ENCODE peak calls at places on chromosomes 11 and 22, in eight cellular contexts. One of them, this sample, is unnamed.

GRCh38 chr11:15672822-15673221 is 558.1 kb downstream of the INSC start:
- DNase-seq in AG08396: no peak
- DNase-seq in fibroblast of the conjunctiva: no peak
- DNase-seq in stimulated activated CD4-positive, alpha-beta T cell treated with anti-CD3 and anti-CD28 coated beads, Interleukin-1b, Interleukin-23, amount 100 ng/mL, for 48 hours: no peak
- DNase-seq in A549: no peak
- DNase-seq in adipocyte: no peak
- DNase-seq in colonic mucosa: no peak
- DNase-seq in NCI-H774: no peak
- DNase-seq in this sample: no peak

GRCh38 chr22:46676881-46677280 is 56.7 kb downstream of the GRAMD4 start:
- DNase-seq in AG08396: no peak
- DNase-seq in fibroblast of the conjunctiva: no peak
- DNase-seq in stimulated activated CD4-positive, alpha-beta T cell treated with anti-CD3 and anti-CD28 coated beads, Interleukin-1b, Interleukin-23, amount 100 ng/mL, for 48 hours: no peak
- DNase-seq in A549: no peak
- DNase-seq in adipocyte: no peak
- DNase-seq in colonic mucosa: no peak
- DNase-seq in NCI-H774: no peak
- DNase-seq in this sample: no peak

GRCh38 chr11:43738600-43739409 is 58.3 kb downstream of the HSD17B12 start:
- DNase-seq in AG08396: peak
- DNase-seq in fibroblast of the conjunctiva: peak
- DNase-seq in stimulated activated CD4-positive, alpha-beta T cell treated with anti-CD3 and anti-CD28 coated beads, Interleukin-1b, Interleukin-23, amount 100 ng/mL, for 48 hours: no peak
- DNase-seq in A549: no peak
- DNase-seq in adipocyte: peak
- DNase-seq in colonic mucosa: no peak
- DNase-seq in NCI-H774: no peak
- DNase-seq in this sample: no peak

GRCh38 chr22:44957267-44957905 is 52.4 kb downstream of the PHF21B start:
- DNase-seq in AG08396: no peak
- DNase-seq in fibroblast of the conjunctiva: no peak
- DNase-seq in stimulated activated CD4-positive, alpha-beta T cell treated with anti-CD3 and anti-CD28 coated beads, Interleukin-1b, Interleukin-23, amount 100 ng/mL, for 48 hours: no peak
- DNase-seq in A549: no peak
- DNase-seq in adipocyte: peak
- DNase-seq in colonic mucosa: no peak
- DNase-seq in NCI-H774: no peak
- DNase-seq in this sample: no peak

GRCh38 chr11:130131957-130132850 is 27.4 kb upstream of the ST14 start:
- DNase-seq in AG08396: peak
- DNase-seq in fibroblast of the conjunctiva: peak
- DNase-seq in stimulated activated CD4-positive, alpha-beta T cell treated with anti-CD3 and anti-CD28 coated beads, Interleukin-1b, Interleukin-23, amount 100 ng/mL, for 48 hours: peak
- DNase-seq in A549: peak
- DNase-seq in adipocyte: peak
- DNase-seq in colonic mucosa: peak
- DNase-seq in NCI-H774: peak
- DNase-seq in this sample: peak

GRCh38 chr11:12162652-12163051 is 52.3 kb downstream of the MICAL2 start:
- DNase-seq in AG08396: no peak
- DNase-seq in fibroblast of the conjunctiva: no peak
- DNase-seq in stimulated activated CD4-positive, alpha-beta T cell treated with anti-CD3 and anti-CD28 coated beads, Interleukin-1b, Interleukin-23, amount 100 ng/mL, for 48 hours: no peak
- DNase-seq in A549: no peak
- DNase-seq in adipocyte: no peak
- DNase-seq in colonic mucosa: no peak
- DNase-seq in NCI-H774: no peak
- DNase-seq in this sample: no peak

GRCh38 chr22:33330534-33330933 is 272.4 kb upstream of the SYN3 start:
- DNase-seq in AG08396: no peak
- DNase-seq in fibroblast of the conjunctiva: no peak
- DNase-seq in stimulated activated CD4-positive, alpha-beta T cell treated with anti-CD3 and anti-CD28 coated beads, Interleukin-1b, Interleukin-23, amount 100 ng/mL, for 48 hours: no peak
- DNase-seq in A549: no peak
- DNase-seq in adipocyte: no peak
- DNase-seq in colonic mucosa: no peak
- DNase-seq in NCI-H774: no peak
- DNase-seq in this sample: no peak

GRCh38 chr22:32996702-32997101 is 61.5 kb downstream of the SYN3 start:
- DNase-seq in AG08396: peak
- DNase-seq in fibroblast of the conjunctiva: peak
- DNase-seq in stimulated activated CD4-positive, alpha-beta T cell treated with anti-CD3 and anti-CD28 coated beads, Interleukin-1b, Interleukin-23, amount 100 ng/mL, for 48 hours: no peak
- DNase-seq in A549: no peak
- DNase-seq in adipocyte: peak
- DNase-seq in colonic mucosa: no peak
- DNase-seq in NCI-H774: no peak
- DNase-seq in this sample: no peak

GRCh38 chr11:61378713-61379313 is 13.6 kb upstream of the TMEM216 start:
- DNase-seq in AG08396: peak
- DNase-seq in fibroblast of the conjunctiva: peak
- DNase-seq in stimulated activated CD4-positive, alpha-beta T cell treated with anti-CD3 and anti-CD28 coated beads, Interleukin-1b, Interleukin-23, amount 100 ng/mL, for 48 hours: no peak
- DNase-seq in A549: peak
- DNase-seq in adipocyte: peak
- DNase-seq in colonic mucosa: no peak
- DNase-seq in NCI-H774: no peak
- DNase-seq in this sample: no peak

GRCh38 chr11:105915036-105915435 is 107.0 kb downstream of the MSANTD4 start:
- DNase-seq in AG08396: no peak
- DNase-seq in fibroblast of the conjunctiva: no peak
- DNase-seq in stimulated activated CD4-positive, alpha-beta T cell treated with anti-CD3 and anti-CD28 coated beads, Interleukin-1b, Interleukin-23, amount 100 ng/mL, for 48 hours: no peak
- DNase-seq in A549: no peak
- DNase-seq in adipocyte: no peak
- DNase-seq in colonic mucosa: no peak
- DNase-seq in NCI-H774: no peak
- DNase-seq in this sample: no peak

GRCh38 chr11:36465449-36466163 is 44.5 kb downstream of the TRAF6 start:
- DNase-seq in AG08396: no peak
- DNase-seq in fibroblast of the conjunctiva: no peak
- DNase-seq in stimulated activated CD4-positive, alpha-beta T cell treated with anti-CD3 and anti-CD28 coated beads, Interleukin-1b, Interleukin-23, amount 100 ng/mL, for 48 hours: no peak
- DNase-seq in A549: no peak
- DNase-seq in adipocyte: no peak
- DNase-seq in colonic mucosa: no peak
- DNase-seq in NCI-H774: no peak
- DNase-seq in this sample: no peak

GRCh38 chr11:70467196-70468085 is 69.1 kb downstream of the CTTN start:
- DNase-seq in AG08396: peak
- DNase-seq in fibroblast of the conjunctiva: peak
- DNase-seq in stimulated activated CD4-positive, alpha-beta T cell treated with anti-CD3 and anti-CD28 coated beads, Interleukin-1b, Interleukin-23, amount 100 ng/mL, for 48 hours: peak
- DNase-seq in A549: peak
- DNase-seq in adipocyte: peak
- DNase-seq in colonic mucosa: peak
- DNase-seq in NCI-H774: peak
- DNase-seq in this sample: peak

GRCh38 chr11:130272336-130272735 is 42.4 kb downstream of the ZBTB44 start:
- DNase-seq in AG08396: no peak
- DNase-seq in fibroblast of the conjunctiva: no peak
- DNase-seq in stimulated activated CD4-positive, alpha-beta T cell treated with anti-CD3 and anti-CD28 coated beads, Interleukin-1b, Interleukin-23, amount 100 ng/mL, for 48 hours: no peak
- DNase-seq in A549: no peak
- DNase-seq in adipocyte: no peak
- DNase-seq in colonic mucosa: no peak
- DNase-seq in NCI-H774: no peak
- DNase-seq in this sample: no peak

GRCh38 chr22:39462443-39463147 is 5.8 kb downstream of the MGAT3 start:
- DNase-seq in AG08396: no peak
- DNase-seq in fibroblast of the conjunctiva: no peak
- DNase-seq in stimulated activated CD4-positive, alpha-beta T cell treated with anti-CD3 and anti-CD28 coated beads, Interleukin-1b, Interleukin-23, amount 100 ng/mL, for 48 hours: no peak
- DNase-seq in A549: no peak
- DNase-seq in adipocyte: no peak
- DNase-seq in colonic mucosa: no peak
- DNase-seq in NCI-H774: no peak
- DNase-seq in this sample: no peak

GRCh38 chr11:29634248-29634647 is 382.6 kb downstream of the KCNA4 start:
- DNase-seq in AG08396: no peak
- DNase-seq in fibroblast of the conjunctiva: no peak
- DNase-seq in stimulated activated CD4-positive, alpha-beta T cell treated with anti-CD3 and anti-CD28 coated beads, Interleukin-1b, Interleukin-23, amount 100 ng/mL, for 48 hours: no peak
- DNase-seq in A549: no peak
- DNase-seq in adipocyte: peak
- DNase-seq in colonic mucosa: no peak
- DNase-seq in NCI-H774: no peak
- DNase-seq in this sample: no peak